ENCODE peak calls at places on chromosomes 11 and 22, in four cellular contexts. D is HL-60, P is K562, M is GM12878. H is an unnamed sample.

GRCh38 chr11:76642341-76642740 is 28.2 kb downstream of the LRRC32 start:
- DNase-seq in M (no peak), D (no peak), P (no peak), H (no peak)

GRCh38 chr22:46604306-46604690 is 15.9 kb upstream of the GRAMD4 start:
- DNase-seq in D (peak), M (peak), P (peak), H (peak)

GRCh38 chr11:130865091-130865771 is 51.0 kb downstream of the SNX19 start:
- DNase-seq in P (no peak), D (no peak), M (no peak), H (no peak)

GRCh38 chr11:8025816-8026215 is 38.7 kb downstream of the EIF3F start:
- DNase-seq in P (no peak), D (no peak), M (no peak), H (no peak)

GRCh38 chr22:49561338-49561737 is 266.3 kb downstream of the BRD1 start:
- DNase-seq in M (no peak), D (no peak), P (no peak), H (no peak)

GRCh38 chr11:123841189-123841588 is 35.0 kb upstream of the OR6M1 start:
- DNase-seq in M (no peak), P (no peak), D (no peak), H (no peak)

GRCh38 chr11:65880844-65881421 is 1.3 kb downstream of the CTSW start:
- DNase-seq in P (no peak), M (no peak), D (no peak), H (no peak)

GRCh38 chr11:118883368-118884071 is at the start of gene CXCR5:
- DNase-seq in P (no peak), M (no peak), D (no peak), H (no peak)

GRCh38 chr22:25987948-25988347 is 181.3 kb upstream of the SEZ6L start:
- DNase-seq in P (no peak), D (peak), M (no peak), H (peak)

GRCh38 chr11:44110231-44110679 is 14.8 kb downstream of the EXT2 start:
- DNase-seq in M (no peak), P (peak), D (peak), H (peak)

GRCh38 chr11:11608783-11609232 is 13.0 kb downstream of the GALNT18 start:
- DNase-seq in D (no peak), P (no peak), M (no peak), H (no peak)

GRCh38 chr11:12724301-12725046 is 50.3 kb downstream of the TEAD1 start:
- DNase-seq in P (peak), D (no peak), M (no peak), H (no peak)

GRCh38 chr11:45322111-45322705 is 36.1 kb upstream of the SYT13 start:
- DNase-seq in D (no peak), M (no peak), P (no peak), H (no peak)

GRCh38 chr11:2999464-2999998 is 7.4 kb upstream of the NAP1L4 start:
- DNase-seq in D (no peak), P (no peak), M (no peak), H (no peak)

GRCh38 chr11:36010010-36010740 is 66.3 kb downstream of the LDLRAD3 start:
- DNase-seq in P (no peak), D (no peak), M (no peak), H (no peak)

GRCh38 chr11:69002101-69002742 is 10.8 kb downstream of the MRGPRF start:
- DNase-seq in M (no peak), D (no peak), P (no peak), H (no peak)

GRCh38 chr22:27438271-27438980 is 363.1 kb downstream of the MN1 start:
- DNase-seq in M (no peak), P (no peak), D (no peak), H (no peak)

GRCh38 chr11:94586978-94587377 is 19.8 kb downstream of the PIWIL4 start:
- DNase-seq in M (no peak), P (no peak), D (no peak), H (no peak)

GRCh38 chr11:61290905-61291690 is 4.0 kb downstream of the VWCE start:
- DNase-seq in M (no peak), D (peak), P (no peak), H (no peak)

GRCh38 chr11:43035011-43035564 is 276.7 kb upstream of the API5 start:
- DNase-seq in M (no peak), D (no peak), P (no peak), H (no peak)

GRCh38 chr11:47532597-47533213 is 20.2 kb downstream of the CELF1 start:
- DNase-seq in M (no peak), D (no peak), P (no peak), H (no peak)

GRCh38 chr11:125364085-125364822 is 131.8 kb downstream of the FEZ1 start:
- DNase-seq in M (no peak), P (no peak), D (no peak), H (no peak)

GRCh38 chr11:128336203-128336602 is 251.2 kb downstream of the ETS1 start:
- DNase-seq in D (no peak), P (no peak), M (no peak), H (no peak)

GRCh38 chr11:128767518-128767917 is 73.6 kb downstream of the FLI1 start:
- DNase-seq in P (no peak), M (no peak), D (no peak), H (no peak)

GRCh38 chr11:34201130-34201529 is 95.7 kb downstream of the NAT10 start:
- DNase-seq in D (no peak), M (no peak), P (no peak), H (no peak)

GRCh38 chr11:77147668-77148321 is 19.7 kb downstream of the MYO7A start:
- DNase-seq in M (no peak), D (no peak), P (no peak), H (peak)

GRCh38 chr11:102864724-102865123 is 10.1 kb downstream of the MMP12 start:
- DNase-seq in P (no peak), D (no peak), M (no peak), H (no peak)

GRCh38 chr11:99568808-99569207 is 548.1 kb downstream of the CNTN5 start:
- DNase-seq in M (no peak), D (no peak), P (no peak), H (no peak)

GRCh38 chr22:19041403-19042074 is 80.7 kb downstream of the DGCR2 start:
- DNase-seq in M (no peak), D (no peak), P (no peak), H (no peak)

GRCh38 chr11:64863381-64864060 is 14.9 kb downstream of the EHD1 start:
- DNase-seq in M (no peak), D (no peak), P (no peak), H (no peak)
- TF ChIP-seq SPI1 in M (no peak), D (no peak), P (no peak), H (no peak)

GRCh38 chr11:9977554-9977953 is 313.7 kb downstream of the SWAP70 start:
- DNase-seq in M (no peak), P (no peak), D (no peak), H (no peak)

GRCh38 chr11:9980931-9981330 is 313.1 kb downstream of the SBF2 start:
- DNase-seq in D (no peak), M (no peak), P (no peak), H (no peak)

GRCh38 chr11:9982796-9983579 is 311.0 kb downstream of the SBF2 start:
- DNase-seq in D (no peak), M (no peak), P (peak), H (no peak)

GRCh38 chr11:9982127-9982795 is 311.8 kb downstream of the SBF2 start:
- DNase-seq in D (no peak), P (no peak), M (no peak), H (no peak)
- TF ChIP-seq SPI1 in D (no peak), P (no peak), M (no peak), H (no peak)

GRCh38 chr11:126507646-126508045 is 152.2 kb downstream of the ST3GAL4 start:
- DNase-seq in D (no peak), P (no peak), M (no peak), H (no peak)

GRCh38 chr11:126512741-126513715 is 157.5 kb downstream of the ST3GAL4 start:
- DNase-seq in M (no peak), P (no peak), D (no peak), H (no peak)

GRCh38 chr11:126512251-126512650 is 156.8 kb downstream of the ST3GAL4 start:
- DNase-seq in D (no peak), M (no peak), P (no peak), H (no peak)

GRCh38 chr11:126511475-126512115 is 156.1 kb downstream of the ST3GAL4 start:
- DNase-seq in P (no peak), M (no peak), D (no peak), H (no peak)

GRCh38 chr11:126510621-126511370 is 155.3 kb downstream of the ST3GAL4 start:
- DNase-seq in P (no peak), M (no peak), D (no peak), H (no peak)
- TF ChIP-seq SPI1 in P (no peak), M (no peak), D (no peak), H (no peak)

GRCh38 chr11:1826552-1827094 is 8.2 kb upstream of the SYT8 start:
- DNase-seq in D (no peak), M (no peak), P (peak), H (no peak)
- TF ChIP-seq SPI1 in D (no peak), M (no peak), P (no peak), H (no peak)

DNA sequence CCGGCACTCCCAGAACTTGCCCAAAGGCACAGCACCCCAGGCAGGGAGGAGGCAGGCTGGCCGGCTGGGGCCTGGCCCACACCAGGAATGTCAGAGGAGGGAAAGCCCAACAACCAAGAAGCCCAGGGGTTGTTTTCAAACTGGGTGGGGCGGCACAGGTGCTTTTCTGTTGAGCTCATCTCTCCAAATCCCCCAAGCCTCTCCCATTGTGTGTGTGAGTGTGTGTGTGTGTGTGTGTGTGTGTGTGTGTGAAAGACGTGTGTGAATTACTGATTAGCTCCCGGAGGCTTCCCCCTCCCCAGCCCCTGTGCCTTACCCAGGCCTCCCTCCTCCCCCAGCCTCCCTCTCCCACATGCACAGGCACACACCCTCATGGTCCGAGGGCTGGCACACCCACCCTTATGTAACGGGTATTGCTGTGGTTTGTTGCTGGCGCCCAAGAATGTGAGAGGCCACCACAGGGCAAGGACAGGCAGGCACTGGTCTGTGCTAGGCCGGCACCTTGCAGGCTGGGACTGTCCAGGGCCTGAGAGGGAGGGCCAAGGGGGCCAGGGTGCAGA is 15.9 kb downstream of the TRIM29 start:
- DNase-seq in P (no peak), D (no peak), M (no peak), H (no peak)
- TF ChIP-seq SPI1 in P (no peak), D (no peak), M (no peak), H (no peak)

GRCh38 chr11:96054870-96055705 is 131.2 kb upstream of the MTMR2 start:
- DNase-seq in D (no peak), M (no peak), P (peak), H (no peak)

GRCh38 chr11:96052921-96053631 is 129.2 kb upstream of the MTMR2 start:
- DNase-seq in P (no peak), D (peak), M (peak), H (no peak)

GRCh38 chr11:96051820-96052219 is 127.9 kb upstream of the MTMR2 start:
- DNase-seq in P (no peak), D (no peak), M (peak), H (no peak)

GRCh38 chr11:96049426-96049825 is 125.5 kb upstream of the MTMR2 start:
- DNase-seq in P (no peak), M (no peak), D (no peak), H (no peak)

DNA sequence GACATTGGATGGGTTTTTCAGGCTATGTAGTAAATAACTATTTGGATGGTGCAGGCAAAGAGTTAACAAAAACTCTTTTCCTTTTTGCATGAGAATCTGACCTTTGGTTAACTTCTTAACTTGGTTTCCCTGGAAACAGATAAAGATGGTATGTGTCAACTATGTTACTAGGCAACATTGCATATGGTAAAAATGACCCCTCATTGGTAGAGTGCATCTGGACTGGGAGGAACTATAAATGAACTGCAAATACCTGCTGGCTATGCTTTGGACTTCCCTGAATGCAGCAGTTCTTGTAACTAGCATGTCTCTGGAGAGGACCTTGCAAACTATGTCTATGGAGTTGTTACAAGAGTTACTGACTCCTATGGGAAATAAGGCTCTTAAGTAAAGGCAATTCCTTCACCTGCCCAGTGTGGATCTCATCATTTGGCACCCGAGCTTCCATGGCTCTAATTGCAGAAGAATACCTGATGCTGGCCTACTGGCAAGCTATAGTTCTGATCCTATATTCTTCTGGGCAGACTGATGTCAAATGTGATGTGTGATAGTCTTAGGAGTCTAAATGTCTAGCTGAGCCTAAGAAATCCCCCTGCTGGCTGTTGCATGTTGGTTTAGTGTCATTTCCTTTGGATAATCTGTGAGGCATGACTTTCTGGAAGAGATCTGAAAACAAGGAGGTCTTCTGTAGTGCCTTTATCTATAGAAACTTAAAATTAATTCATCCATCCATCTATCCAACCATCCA is 126.7 kb upstream of the MTMR2 start:
- DNase-seq in P (no peak), D (no peak), M (no peak), H (no peak)
- TF ChIP-seq SPI1 in P (no peak), D (no peak), M (no peak), H (no peak)

GRCh38 chr11:101453682-101454081 is 130.1 kb downstream of the TRPC6 start:
- DNase-seq in P (no peak), D (no peak), M (no peak), H (no peak)
- TF ChIP-seq SPI1 in P (no peak), D (no peak), M (no peak), H (no peak)

H was measured in GM12891.